ENCODE peak calls at places on chromosomes 2 and 18, in seven cellular contexts. One of them, this sample, is unnamed.

GRCh38 chr2:172169611-172170010 is 66.9 kb upstream of the DLX2 start:
- DNase-seq in GM23338: no peak
- DNase-seq in fibroblast of pulmonary artery: no peak
- DNase-seq in astrocyte of the spinal cord: no peak
- DNase-seq in ACHN: no peak
- DNase-seq in NCI-H1092 treated with DMSO at 0.1 percent for 48 hours: no peak
- DNase-seq in activated CD4-positive, alpha-beta T cell treated with anti-CD3 and anti-CD28 coated beads for 48 hours: no peak
- DNase-seq in this sample: no peak

GRCh38 chr2:43013821-43014345 is 212.5 kb downstream of the ZFP36L2 start:
- DNase-seq in GM23338: peak; percentile 38
- DNase-seq in fibroblast of pulmonary artery: no peak
- DNase-seq in astrocyte of the spinal cord: no peak
- DNase-seq in ACHN: no peak
- DNase-seq in NCI-H1092 treated with DMSO at 0.1 percent for 48 hours: no peak
- DNase-seq in activated CD4-positive, alpha-beta T cell treated with anti-CD3 and anti-CD28 coated beads for 48 hours: no peak
- DNase-seq in this sample: no peak

GRCh38 chr18:29840101-29840500 is 1202.4 kb downstream of the DSC3 start:
- DNase-seq in GM23338: no peak
- DNase-seq in fibroblast of pulmonary artery: peak; percentile 73
- DNase-seq in astrocyte of the spinal cord: peak; percentile 78
- DNase-seq in ACHN: peak; percentile 72
- DNase-seq in NCI-H1092 treated with DMSO at 0.1 percent for 48 hours: no peak
- DNase-seq in activated CD4-positive, alpha-beta T cell treated with anti-CD3 and anti-CD28 coated beads for 48 hours: no peak
- DNase-seq in this sample: no peak

GRCh38 chr2:159774370-159774990 is 23.5 kb downstream of the CD302 start:
- DNase-seq in GM23338: no peak
- DNase-seq in fibroblast of pulmonary artery: no peak
- DNase-seq in astrocyte of the spinal cord: no peak
- DNase-seq in ACHN: no peak
- DNase-seq in NCI-H1092 treated with DMSO at 0.1 percent for 48 hours: no peak
- DNase-seq in activated CD4-positive, alpha-beta T cell treated with anti-CD3 and anti-CD28 coated beads for 48 hours: no peak
- DNase-seq in this sample: no peak

GRCh38 chr2:63695583-63695982 is 106.8 kb downstream of the MDH1 start:
- DNase-seq in GM23338: no peak
- DNase-seq in fibroblast of pulmonary artery: no peak
- DNase-seq in astrocyte of the spinal cord: no peak
- DNase-seq in ACHN: no peak
- DNase-seq in NCI-H1092 treated with DMSO at 0.1 percent for 48 hours: no peak
- DNase-seq in activated CD4-positive, alpha-beta T cell treated with anti-CD3 and anti-CD28 coated beads for 48 hours: no peak
- DNase-seq in this sample: no peak

GRCh38 chr18:58781627-58782194 is 83.0 kb upstream of the ZNF532 start:
- DNase-seq in GM23338: peak; percentile 94
- DNase-seq in fibroblast of pulmonary artery: peak; percentile 90
- DNase-seq in astrocyte of the spinal cord: peak; percentile 84
- DNase-seq in ACHN: peak; percentile 68
- DNase-seq in NCI-H1092 treated with DMSO at 0.1 percent for 48 hours: peak; percentile 85
- DNase-seq in activated CD4-positive, alpha-beta T cell treated with anti-CD3 and anti-CD28 coated beads for 48 hours: peak; percentile 81
- DNase-seq in this sample: peak; percentile 83

GRCh38 chr18:41734917-41735316 is 220.1 kb upstream of the PIK3C3 start:
- DNase-seq in GM23338: no peak
- DNase-seq in fibroblast of pulmonary artery: no peak
- DNase-seq in astrocyte of the spinal cord: no peak
- DNase-seq in ACHN: no peak
- DNase-seq in NCI-H1092 treated with DMSO at 0.1 percent for 48 hours: no peak
- DNase-seq in activated CD4-positive, alpha-beta T cell treated with anti-CD3 and anti-CD28 coated beads for 48 hours: no peak
- DNase-seq in this sample: no peak

GRCh38 chr2:181573140-181573736 is 83.7 kb downstream of the CERKL start:
- DNase-seq in GM23338: peak; percentile 72
- DNase-seq in fibroblast of pulmonary artery: peak; percentile 58
- DNase-seq in astrocyte of the spinal cord: peak; percentile 39
- DNase-seq in ACHN: peak; percentile 64
- DNase-seq in NCI-H1092 treated with DMSO at 0.1 percent for 48 hours: peak; percentile 46
- DNase-seq in activated CD4-positive, alpha-beta T cell treated with anti-CD3 and anti-CD28 coated beads for 48 hours: no peak
- DNase-seq in this sample: peak; percentile 38

GRCh38 chr18:12408247-12408869 is 629 bp downstream of the PRELID3A start:
- DNase-seq in GM23338: no peak
- DNase-seq in fibroblast of pulmonary artery: peak; percentile 29
- DNase-seq in astrocyte of the spinal cord: peak; percentile 42
- DNase-seq in ACHN: peak; percentile 10
- DNase-seq in NCI-H1092 treated with DMSO at 0.1 percent for 48 hours: peak; percentile 18
- DNase-seq in activated CD4-positive, alpha-beta T cell treated with anti-CD3 and anti-CD28 coated beads for 48 hours: peak; percentile 18
- DNase-seq in this sample: peak; percentile 45

GRCh38 chr18:79540914-79541301 is 138.7 kb upstream of the CTDP1 start:
- DNase-seq in GM23338: no peak
- DNase-seq in fibroblast of pulmonary artery: no peak
- DNase-seq in astrocyte of the spinal cord: no peak
- DNase-seq in ACHN: no peak
- DNase-seq in NCI-H1092 treated with DMSO at 0.1 percent for 48 hours: no peak
- DNase-seq in activated CD4-positive, alpha-beta T cell treated with anti-CD3 and anti-CD28 coated beads for 48 hours: no peak
- DNase-seq in this sample: no peak

GRCh38 chr2:162084561-162084960 is 10.5 kb upstream of the DPP4 start:
- DNase-seq in GM23338: no peak
- DNase-seq in fibroblast of pulmonary artery: no peak
- DNase-seq in astrocyte of the spinal cord: no peak
- DNase-seq in ACHN: no peak
- DNase-seq in NCI-H1092 treated with DMSO at 0.1 percent for 48 hours: no peak
- DNase-seq in activated CD4-positive, alpha-beta T cell treated with anti-CD3 and anti-CD28 coated beads for 48 hours: no peak
- DNase-seq in this sample: no peak

GRCh38 chr2:26581991-26582842 is 58.9 kb downstream of the CIB4 start:
- DNase-seq in GM23338: no peak
- DNase-seq in fibroblast of pulmonary artery: no peak
- DNase-seq in astrocyte of the spinal cord: no peak
- DNase-seq in ACHN: no peak
- DNase-seq in NCI-H1092 treated with DMSO at 0.1 percent for 48 hours: no peak
- DNase-seq in activated CD4-positive, alpha-beta T cell treated with anti-CD3 and anti-CD28 coated beads for 48 hours: no peak
- DNase-seq in this sample: no peak

GRCh38 chr2:239042046-239042445 is 194.2 kb downstream of the TWIST2 start:
- DNase-seq in GM23338: no peak
- DNase-seq in fibroblast of pulmonary artery: no peak
- DNase-seq in astrocyte of the spinal cord: no peak
- DNase-seq in ACHN: no peak
- DNase-seq in NCI-H1092 treated with DMSO at 0.1 percent for 48 hours: no peak
- DNase-seq in activated CD4-positive, alpha-beta T cell treated with anti-CD3 and anti-CD28 coated beads for 48 hours: no peak
- DNase-seq in this sample: no peak

GRCh38 chr2:127465258-127465657 is 47.0 kb downstream of the PROC start:
- DNase-seq in GM23338: no peak
- DNase-seq in fibroblast of pulmonary artery: no peak
- DNase-seq in astrocyte of the spinal cord: no peak
- DNase-seq in ACHN: no peak
- DNase-seq in NCI-H1092 treated with DMSO at 0.1 percent for 48 hours: no peak
- DNase-seq in activated CD4-positive, alpha-beta T cell treated with anti-CD3 and anti-CD28 coated beads for 48 hours: peak; percentile 30
- DNase-seq in this sample: no peak

GRCh38 chr18:13376298-13376840 is 157.8 kb downstream of the LDLRAD4 start:
- DNase-seq in GM23338: no peak
- DNase-seq in fibroblast of pulmonary artery: no peak
- DNase-seq in astrocyte of the spinal cord: peak; percentile 36
- DNase-seq in ACHN: no peak
- DNase-seq in NCI-H1092 treated with DMSO at 0.1 percent for 48 hours: no peak
- DNase-seq in activated CD4-positive, alpha-beta T cell treated with anti-CD3 and anti-CD28 coated beads for 48 hours: peak; percentile 75
- DNase-seq in this sample: no peak

This sample was measured in endothelial cell of umbilical vein.